ENCODE peak calls at places on chromosomes 4 and X, in four cellular contexts. One of them, this sample, is unnamed.

GRCh38 chrX:13750812-13751211 is 16.3 kb downstream of the OFD1 start:
- DNase-seq in memory B cell: no peak
- DNase-seq in GM23248: no peak
- DNase-seq in HFFc6: no peak
- DNase-seq in this sample: no peak

GRCh38 chr4:148986951-148987350 is 544.7 kb upstream of the NR3C2 start:
- DNase-seq in GM23248: no peak
- DNase-seq in HFFc6: no peak
- DNase-seq in memory B cell: no peak
- DNase-seq in this sample: no peak

GRCh38 chrX:136754641-136755040 is 26.1 kb downstream of the ARHGEF6 start:
- DNase-seq in GM23248: no peak
- DNase-seq in HFFc6: no peak
- DNase-seq in memory B cell: no peak
- DNase-seq in this sample: no peak

GRCh38 chr4:24404281-24404680 is 180.1 kb downstream of the DHX15 start:
- DNase-seq in GM23248: peak; percentile 12
- DNase-seq in memory B cell: no peak
- DNase-seq in HFFc6: no peak
- DNase-seq in this sample: no peak

GRCh38 chrX:22952011-22952410 is 47.7 kb upstream of the DDX53 start:
- DNase-seq in GM23248: no peak
- DNase-seq in memory B cell: no peak
- DNase-seq in HFFc6: no peak
- DNase-seq in this sample: no peak

GRCh38 chr4:165720411-165721082 is 152.5 kb upstream of the TLL1 start:
- DNase-seq in memory B cell: no peak
- DNase-seq in GM23248: no peak
- DNase-seq in HFFc6: no peak
- DNase-seq in this sample: no peak

GRCh38 chr4:90318208-90318607 is 191.0 kb downstream of the CCSER1 start:
- DNase-seq in memory B cell: no peak
- DNase-seq in GM23248: peak; percentile 84
- DNase-seq in HFFc6: peak; percentile 84
- DNase-seq in this sample: no peak

GRCh38 chrX:129755779-129756650 is 17.2 kb downstream of the XPNPEP2 start:
- DNase-seq in HFFc6: no peak
- DNase-seq in memory B cell: no peak
- DNase-seq in GM23248: no peak
- DNase-seq in this sample: no peak

GRCh38 chr4:152273343-152273742 is 262.5 kb downstream of the FBXW7 start:
- DNase-seq in memory B cell: no peak
- DNase-seq in GM23248: peak; percentile 80
- DNase-seq in HFFc6: peak; percentile 40
- DNase-seq in this sample: no peak

GRCh38 chr4:74005528-74005927 is 7.1 kb upstream of the CXCL5 start:
- DNase-seq in GM23248: peak; percentile 10
- DNase-seq in HFFc6: no peak
- DNase-seq in memory B cell: no peak
- DNase-seq in this sample: no peak

GRCh38 chr4:128310266-128310697 is 22.7 kb upstream of the PGRMC2 start:
- DNase-seq in GM23248: no peak
- DNase-seq in HFFc6: no peak
- DNase-seq in memory B cell: no peak
- DNase-seq in this sample: no peak

GRCh38 chr4:19721587-19721986 is 530.1 kb upstream of the SLIT2 start:
- DNase-seq in memory B cell: no peak
- DNase-seq in HFFc6: no peak
- DNase-seq in GM23248: no peak
- DNase-seq in this sample: no peak

GRCh38 chrX:153469811-153470410 is 465 bp downstream of the HAUS7 start:
- DNase-seq in GM23248: peak; percentile 66
- DNase-seq in HFFc6: peak; percentile 19
- DNase-seq in memory B cell: no peak
- DNase-seq in this sample: no peak

This sample was measured in frontal cortex.